ENCODE peak calls at places on chromosomes 16 and 17, in eight cellular contexts. O is H7, P is left lung, K is astrocyte of the spinal cord, T is mucosa of descending colon, G is adipocyte, Z is body of pancreas, C is choroid plexus epithelial cell. M is an unnamed sample.

GRCh38 chr17:77324227-77324626 is 183.5 kb downstream of the SEC14L1 start:
- DNase-seq in O (peak; percentile 26), P (no peak), K (no peak), T (no peak), G (no peak), Z (no peak), C (no peak), M (no peak)

GRCh38 chr16:58269526-58269925 is 25.3 kb downstream of the PRSS54 start:
- DNase-seq in O (no peak), P (no peak), K (peak; percentile 6), T (no peak), G (no peak), Z (no peak), C (peak; percentile 7), M (no peak)

GRCh38 chr17:34068506-34069035 is 186.5 kb upstream of the CCL2 start:
- DNase-seq in O (no peak), P (no peak), K (no peak), T (no peak), G (no peak), Z (no peak), C (no peak), M (no peak)

GRCh38 chr16:12392585-12393089 is 411.1 kb downstream of the CPPED1 start:
- DNase-seq in O (no peak), P (no peak), K (peak; percentile 3), T (no peak), G (peak; percentile 19), Z (peak; percentile 15), C (peak; percentile 15), M (no peak)

GRCh38 chr16:515175-515962 is 12.1 kb upstream of the CAPN15 start:
- DNase-seq in O (no peak), P (no peak), K (no peak), T (no peak), G (no peak), Z (no peak), C (no peak), M (no peak)

GRCh38 chr17:38597375-38597774 is 8.4 kb downstream of the SRCIN1 start:
- DNase-seq in O (no peak), P (no peak), K (no peak), T (no peak), G (no peak), Z (no peak), C (no peak), M (no peak)

GRCh38 chr17:27256225-27257030 is 37.5 kb upstream of the WSB1 start:
- DNase-seq in O (no peak), P (no peak), K (peak; percentile 79), T (no peak), G (peak; percentile 94), Z (no peak), C (peak; percentile 99), M (no peak)

GRCh38 chr17:14719942-14720341 is 419.1 kb downstream of the HS3ST3B1 start:
- DNase-seq in O (no peak), P (no peak), K (no peak), T (no peak), G (no peak), Z (no peak), C (no peak), M (no peak)

GRCh38 chr17:79038545-79039135 is 14.7 kb downstream of the C1QTNF1 start:
- DNase-seq in O (no peak), P (no peak), K (peak; percentile 55), T (no peak), G (peak; percentile 87), Z (peak; percentile 42), C (peak; percentile 94), M (no peak)

GRCh38 chr17:2688351-2689342 is 22.9 kb downstream of the CLUH start:
- DNase-seq in O (peak; percentile 44), P (peak; percentile 78), K (peak; percentile 10), T (no peak), G (no peak), Z (peak; percentile 61), C (peak; percentile 35), M (no peak)

GRCh38 chr17:31147507-31148202 is 52.9 kb downstream of the NF1 start:
- DNase-seq in O (no peak), P (no peak), K (no peak), T (no peak), G (peak; percentile 56), Z (no peak), C (peak; percentile 52), M (no peak)

GRCh38 chr17:45734598-45734997 is 49.5 kb upstream of the CRHR1 start:
- DNase-seq in O (no peak), P (no peak), K (no peak), T (no peak), G (no peak), Z (no peak), C (no peak), M (no peak)

GRCh38 chr16:57998484-57998883 is 2.0 kb downstream of the ZNF319 start:
- DNase-seq in O (peak; percentile 54), P (peak; percentile 92), K (no peak), T (peak; percentile 82), G (no peak), Z (no peak), C (peak; percentile 56), M (peak; percentile 6)

GRCh38 chr17:73874008-73874407 is 229.8 kb upstream of the SDK2 start:
- DNase-seq in O (no peak), P (no peak), K (no peak), T (no peak), G (no peak), Z (no peak), C (peak; percentile 12), M (no peak)

GRCh38 chr16:14088155-14088753 is 17.1 kb downstream of the MRTFB start:
- DNase-seq in O (no peak), P (no peak), K (no peak), T (no peak), G (peak; percentile 67), Z (no peak), C (peak; percentile 41), M (no peak)

GRCh38 chr17:82107341-82107860 is 9.4 kb upstream of the FASN start:
- DNase-seq in O (peak; percentile 76), P (no peak), K (no peak), T (peak; percentile 52), G (no peak), Z (no peak), C (peak; percentile 8), M (peak; percentile 39)

GRCh38 chr17:57459286-57459915 is 203.1 kb downstream of the MSI2 start:
- DNase-seq in O (no peak), P (no peak), K (peak; percentile 83), T (no peak), G (no peak), Z (no peak), C (peak; percentile 56), M (no peak)

GRCh38 chr16:5064915-5065314 is 841 bp downstream of the C16orf89 start:
- DNase-seq in O (no peak), P (no peak), K (no peak), T (no peak), G (no peak), Z (no peak), C (peak; percentile 43), M (no peak)

GRCh38 chr17:869567-870530 is 87.7 kb downstream of the MRM3 start:
- DNase-seq in O (no peak), P (no peak), K (no peak), T (no peak), G (no peak), Z (no peak), C (peak; percentile 47), M (no peak)

DNA sequence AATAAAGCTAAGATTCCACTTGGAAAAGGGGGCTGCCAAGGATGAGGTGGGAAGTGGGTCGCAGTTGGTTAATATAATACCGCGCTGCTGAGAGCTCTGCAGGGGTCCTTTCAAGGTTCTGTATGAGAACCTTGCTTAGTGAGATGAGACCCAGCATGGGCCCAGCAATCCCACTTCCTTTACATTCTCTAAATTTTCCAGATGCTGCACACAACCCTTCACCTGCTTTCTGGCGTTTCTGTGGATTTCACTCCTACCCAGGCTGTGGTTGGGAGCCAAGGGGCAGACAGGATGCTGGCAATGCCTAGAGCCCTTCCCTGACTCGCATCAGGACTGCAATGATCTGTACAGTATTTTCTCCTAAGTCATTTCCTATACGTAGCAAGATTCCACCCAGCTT is 10.1 kb upstream of the PIPOX start:
- DNase-seq in O (no peak), P (no peak), K (no peak), T (no peak), G (no peak), Z (no peak), C (no peak), M (no peak)
- H3K4me3 ChIP-seq in O (no peak overlapping the region), P (no peak overlapping the region), K (no peak overlapping the region), T (no peak overlapping the region), G (no peak overlapping the region), Z (no peak overlapping the region), C (no peak overlapping the region), M (no peak overlapping the region)

DNA sequence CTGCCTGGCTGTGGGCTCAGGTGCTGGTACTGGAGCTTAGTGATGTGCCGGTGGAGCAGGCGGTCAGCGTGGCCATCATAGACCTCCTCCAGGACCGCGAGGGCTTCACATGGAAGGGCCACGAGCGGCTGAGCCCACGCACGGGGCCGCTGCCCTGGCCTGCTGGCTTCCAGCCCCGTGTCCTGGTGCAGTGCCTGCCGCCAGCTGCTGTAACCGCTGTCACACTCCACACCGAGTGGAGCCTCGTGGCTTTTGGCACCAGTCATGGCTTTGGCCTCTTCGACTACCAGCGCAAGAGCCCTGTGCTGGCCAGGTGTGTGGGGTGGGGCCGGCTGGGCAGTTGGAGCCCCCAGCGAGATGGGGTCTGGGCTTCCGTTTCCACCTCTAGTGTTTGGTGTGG is 12.0 kb downstream of the LLGL1 start:
- DNase-seq in O (no peak), P (no peak), K (no peak), T (no peak), G (no peak), Z (no peak), C (no peak), M (no peak)
- H3K4me3 ChIP-seq in O (no peak overlapping the region), P (no peak overlapping the region), K (no peak overlapping the region), T (no peak overlapping the region), G (no peak overlapping the region), Z (no peak overlapping the region), C (no peak overlapping the region), M (no peak overlapping the region)

GRCh38 chr17:75753514-75754377 is 11.2 kb downstream of the GALK1 start:
- DNase-seq in O (peak; percentile 97), P (peak; percentile 94), K (peak; percentile 50), T (peak; percentile 81), G (peak; percentile 87), Z (peak; percentile 69), C (peak; percentile 71), M (peak; percentile 83)

GRCh38 chr17:75751676-75752404 is 13.2 kb downstream of the GALK1 start:
- DNase-seq in O (no peak), P (no peak), K (no peak), T (no peak), G (no peak), Z (no peak), C (no peak), M (no peak)

GRCh38 chr17:75750661-75751423 is 14.2 kb downstream of the GALK1 start:
- DNase-seq in O (no peak), P (no peak), K (no peak), T (no peak), G (no peak), Z (no peak), C (no peak), M (no peak)

GRCh38 chr17:75753193-75753513 is 11.8 kb downstream of the GALK1 start:
- DNase-seq in O (no peak), P (peak; percentile 57), K (no peak), T (no peak), G (no peak), Z (no peak), C (no peak), M (no peak)

GRCh38 chr17:75752405-75753192 is 12.4 kb downstream of the GALK1 start:
- DNase-seq in O (peak; percentile 76), P (no peak), K (no peak), T (no peak), G (no peak), Z (no peak), C (no peak), M (no peak)
- H3K4me3 ChIP-seq in O (no peak overlapping the region), P (no peak overlapping the region), K (no peak overlapping the region), T (no peak overlapping the region), G (no peak overlapping the region), Z (no peak overlapping the region), C (no peak overlapping the region), M (no peak overlapping the region)

GRCh38 chr17:63445065-63445464 is 1.0 kb downstream of the CYB561 start:
- DNase-seq in O (no peak), P (peak; percentile 26), K (no peak), T (no peak), G (no peak), Z (no peak), C (no peak), M (no peak)
- H3K4me3 ChIP-seq in O (peak overlapping the region; percentile 54), P (peak overlapping the region; percentile 67), K (peak overlapping the region; percentile 41), T (no peak overlapping the region), G (peak overlapping the region; percentile 79), Z (peak overlapping the region; percentile 42), C (no peak overlapping the region), M (no peak overlapping the region)

M was measured in BE2C.